ENCODE peak calls at places on chromosomes 1 and 21, in five cellular contexts. P, L, H, G and S are unnamed samples.

GRCh38 chr1:222777463-222777862 is 37.4 kb upstream of the DISP1 start:
- DNase-seq in P (peak; percentile 92), L (no peak), H (no peak), G (no peak), S (no peak)

GRCh38 chr21:41768371-41769042 is 1.7 kb upstream of the RIPK4 start:
- DNase-seq in P (peak; percentile 79), L (no peak), H (no peak), G (peak; percentile 24), S (peak; percentile 37)

GRCh38 chr1:226223786-226224244 is 351 bp downstream of the MIXL1 start:
- DNase-seq in P (no peak), L (no peak), H (no peak), G (no peak), S (no peak)

GRCh38 chr1:215631489-215631888 is 64.4 kb downstream of the KCTD3 start:
- DNase-seq in P (peak; percentile 48), L (no peak), H (no peak), G (no peak), S (no peak)

GRCh38 chr1:209062863-209063262 is 520.7 kb upstream of the CAMK1G start:
- DNase-seq in P (no peak), L (no peak), H (no peak), G (no peak), S (no peak)

GRCh38 chr1:163085041-163085903 is 16.1 kb downstream of the RGS4 start:
- DNase-seq in P (peak; percentile 89), L (no peak), H (no peak), G (no peak), S (no peak)

GRCh38 chr1:168585191-168585590 is 8.8 kb downstream of the XCL1 start:
- DNase-seq in P (peak; percentile 83), L (no peak), H (no peak), G (no peak), S (no peak)

GRCh38 chr1:9753121-9753531 is 70.6 kb downstream of the CLSTN1 start:
- DNase-seq in P (peak; percentile 82), L (peak; percentile 37), H (peak; percentile 58), G (no peak), S (no peak)

GRCh38 chr1:217562229-217562878 is 68.5 kb downstream of the GPATCH2 start:
- DNase-seq in P (peak; percentile 86), L (no peak), H (no peak), G (no peak), S (no peak)

GRCh38 chr1:227166559-227166958 is 151.7 kb downstream of the CDC42BPA start:
- DNase-seq in P (no peak), L (no peak), H (no peak), G (no peak), S (no peak)

GRCh38 chr1:40818264-40818961 is 34.8 kb downstream of the KCNQ4 start:
- DNase-seq in P (peak; percentile 7), L (peak; percentile 55), H (peak; percentile 58), G (no peak), S (peak; percentile 28)

GRCh38 chr1:202349263-202349928 is 897 bp downstream of the PPP1R12B start:
- DNase-seq in P (peak; percentile 79), L (no peak), H (no peak), G (peak; percentile 43), S (no peak)

GRCh38 chr1:216841165-216841564 is 117.9 kb upstream of the ESRRG start:
- DNase-seq in P (no peak), L (no peak), H (no peak), G (no peak), S (no peak)

GRCh38 chr1:206013017-206013800 is 10.0 kb upstream of the RAB7B start:
- DNase-seq in P (no peak), L (no peak), H (no peak), G (peak; percentile 53), S (peak; percentile 58)

GRCh38 chr1:84141177-84142003 is 2.7 kb upstream of the PRKACB start:
- DNase-seq in P (peak; percentile 33), L (no peak), H (no peak), G (peak; percentile 23), S (no peak)

GRCh38 chr1:181398544-181398943 is 84.8 kb upstream of the CACNA1E start:
- DNase-seq in P (no peak), L (no peak), H (no peak), G (no peak), S (no peak)

DNA sequence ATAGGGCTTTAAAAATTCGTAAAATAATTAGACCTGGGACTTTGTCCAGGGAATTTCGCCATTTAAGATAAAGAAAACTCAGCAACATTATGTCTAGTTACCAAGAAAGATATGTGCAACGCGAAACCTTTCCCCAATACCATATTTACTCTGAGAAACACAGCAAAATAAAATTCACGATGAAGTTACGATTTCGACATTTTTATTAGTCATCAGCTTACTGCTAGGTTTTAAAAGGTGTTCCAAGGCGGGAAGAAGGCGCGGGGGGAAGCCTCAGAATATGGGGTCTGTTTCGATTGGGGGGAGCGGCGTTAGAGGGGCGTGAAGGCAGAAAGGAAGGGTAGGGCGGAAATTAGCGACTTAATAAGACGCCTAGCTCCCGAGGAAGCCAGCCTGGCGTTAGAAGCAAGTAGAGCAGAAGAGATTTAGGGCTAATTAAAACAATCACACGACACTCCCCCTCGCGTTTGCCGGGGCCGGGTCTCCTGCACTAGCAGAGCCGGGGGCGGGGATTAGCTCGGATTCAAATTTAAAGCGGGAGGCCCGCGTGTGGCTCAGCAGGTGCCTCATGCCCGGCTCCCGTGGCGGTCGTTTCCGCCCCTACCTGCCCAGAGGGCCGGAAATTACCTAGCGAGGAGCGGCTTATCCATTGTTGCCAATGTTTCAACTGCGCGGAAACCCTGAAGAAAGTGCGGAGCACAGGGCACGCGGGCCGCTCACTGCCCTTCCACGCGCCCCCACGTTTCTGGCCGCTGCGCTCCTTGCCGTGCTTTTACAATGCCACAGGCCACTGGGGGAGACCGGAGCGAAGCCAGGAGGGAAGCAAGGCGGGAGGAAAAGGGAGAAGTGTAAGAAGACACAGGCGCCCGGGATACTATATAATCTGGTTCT is 795 bp upstream of the POU2F1 start:
- DNase-seq in P (peak; percentile 46), L (peak; percentile 74), H (peak; percentile 82), G (peak; percentile 89), S (peak; percentile 96)
- H3K4me3 ChIP-seq in P (peak overlapping the region; percentile 94), L (peak overlapping the region; percentile 87), H (peak overlapping the region; percentile 82), G (peak overlapping the region; percentile 82), S (peak overlapping the region; percentile 85)

GRCh38 chr1:234148816-234149215 is 224.4 kb upstream of the COA6 start:
- DNase-seq in P (no peak), L (no peak), H (no peak), G (no peak), S (no peak)

GRCh38 chr1:234148350-234148749 is 224.9 kb upstream of the COA6 start:
- DNase-seq in P (no peak), L (no peak), H (no peak), G (no peak), S (no peak)

GRCh38 chr1:234143681-234144080 is 229.6 kb upstream of the COA6 start:
- DNase-seq in P (no peak), L (no peak), H (no peak), G (no peak), S (no peak)

GRCh38 chr1:234141006-234141405 is 232.2 kb upstream of the COA6 start:
- DNase-seq in P (no peak), L (no peak), H (no peak), G (no peak), S (no peak)

GRCh38 chr1:234144866-234145265 is 228.4 kb upstream of the COA6 start:
- DNase-seq in P (no peak), L (no peak), H (no peak), G (no peak), S (no peak)
- H3K4me3 ChIP-seq in P (no peak overlapping the region), L (no peak overlapping the region), H (no peak overlapping the region), G (no peak overlapping the region), S (no peak overlapping the region)

GRCh38 chr1:179601093-179601492 is 9.5 kb downstream of the TDRD5 start:
- DNase-seq in P (no peak), L (no peak), H (no peak), G (no peak), S (no peak)

GRCh38 chr1:179599623-179600249 is 8.1 kb downstream of the TDRD5 start:
- DNase-seq in P (peak; percentile 38), L (no peak), H (no peak), G (peak; percentile 61), S (peak; percentile 18)

DNA sequence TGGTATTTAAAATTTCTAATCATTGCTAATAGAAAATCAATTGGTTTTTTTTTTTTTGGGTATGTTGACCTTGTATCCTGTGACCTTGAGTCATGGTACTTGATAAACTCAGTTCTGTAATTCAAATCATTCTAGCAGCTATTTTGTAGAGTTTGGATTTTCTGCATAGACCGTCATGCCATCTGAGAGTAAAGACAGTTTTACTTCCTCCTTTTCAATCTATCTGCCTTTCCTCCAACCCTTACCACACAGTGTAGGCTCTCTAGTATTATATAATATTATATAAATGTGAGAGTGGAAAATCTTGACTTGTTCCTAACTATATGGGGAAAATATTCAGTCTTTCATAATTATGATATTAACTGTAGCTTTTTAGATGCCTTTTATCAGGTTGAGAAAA is 7.0 kb downstream of the TDRD5 start:
- DNase-seq in P (no peak), L (no peak), H (no peak), G (peak; percentile 10), S (no peak)
- H3K4me3 ChIP-seq in P (no peak overlapping the region), L (no peak overlapping the region), H (no peak overlapping the region), G (no peak overlapping the region), S (no peak overlapping the region)

GRCh38 chr1:21622466-21623315 is 46.5 kb downstream of the RAP1GAP start:
- DNase-seq in P (no peak), L (no peak), H (no peak), G (peak; percentile 12), S (no peak)
- H3K4me3 ChIP-seq in P (no peak overlapping the region), L (no peak overlapping the region), H (no peak overlapping the region), G (no peak overlapping the region), S (peak overlapping the region; percentile 64)

DNA sequence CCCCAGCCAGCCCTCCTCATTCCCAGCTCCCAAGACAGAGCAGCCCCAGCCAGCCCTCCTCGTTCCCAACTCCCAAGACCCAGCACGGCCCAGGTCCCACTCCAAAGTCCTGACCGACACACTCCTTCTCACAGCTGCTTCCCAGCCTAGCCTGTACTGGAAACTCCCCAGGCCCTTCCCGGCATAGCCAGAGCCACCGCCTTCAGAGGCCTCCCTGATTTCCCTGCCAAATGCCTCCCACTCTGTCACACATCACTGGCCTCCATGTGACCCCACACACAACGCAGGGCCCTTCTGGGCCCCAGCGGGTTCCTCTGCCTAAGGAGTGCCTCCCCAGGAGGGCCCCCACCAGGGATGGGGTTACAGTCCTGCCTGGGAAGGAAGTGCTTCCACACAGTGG is 2.8 kb downstream of the UBE2J2 start:
- DNase-seq in P (peak; percentile 60), L (no peak), H (peak; percentile 63), G (no peak), S (no peak)
- H3K4me3 ChIP-seq in P (no peak overlapping the region), L (peak overlapping the region; percentile 71), H (no peak overlapping the region), G (no peak overlapping the region), S (no peak overlapping the region)